ENCODE peak calls at places on chromosome 19, in seven cellular contexts. L is H9, M is IMR-90, N is neuronal stem cell, W is mesenchymal stem cell, J is H1, C is trophoblast cell. F is an unnamed sample.

GRCh38 chr19:7870571-7871279 is 3.5 kb downstream of the PRR36 start:
- DNase-seq in L (peak), M (no peak), N (peak), W (peak), J (peak), C (peak), F (peak)

GRCh38 chr19:39399684-39400465 is 6.8 kb upstream of the ZFP36 start:
- DNase-seq in L (no peak), M (no peak), N (no peak), W (no peak), J (no peak), C (peak), F (no peak)

GRCh38 chr19:40139533-40140287 is 49.0 kb upstream of the ZNF780A start:
- DNase-seq in L (no peak), M (peak), N (peak), W (peak), J (no peak), C (peak), F (peak)

GRCh38 chr19:2540646-2541454 is 64.9 kb downstream of the GADD45B start:
- DNase-seq in L (peak), M (peak), N (peak), W (peak), J (peak), C (peak), F (peak)

GRCh38 chr19:52191374-52191773 is 1.5 kb downstream of the PPP2R1A start:
- DNase-seq in L (no peak), M (no peak), N (no peak), W (no peak), J (no peak), C (no peak), F (no peak)

GRCh38 chr19:6017576-6017975 is 39.6 kb upstream of the RANBP3 start:
- DNase-seq in L (no peak), M (no peak), N (no peak), W (no peak), J (no peak), C (no peak), F (no peak)

GRCh38 chr19:988081-988480 is 3.9 kb downstream of the WDR18 start:
- DNase-seq in L (no peak), M (no peak), N (no peak), W (no peak), J (no peak), C (no peak), F (no peak)

GRCh38 chr19:2039959-2040646 is 10.9 kb downstream of the MKNK2 start:
- DNase-seq in L (no peak), M (no peak), N (no peak), W (no peak), J (no peak), C (no peak), F (no peak)

GRCh38 chr19:38741670-38742069 is 2.6 kb downstream of the CAPN12 start:
- DNase-seq in L (no peak), M (no peak), N (no peak), W (no peak), J (no peak), C (no peak), F (no peak)

GRCh38 chr19:3350014-3350663 is 16.2 kb upstream of the NFIC start:
- DNase-seq in L (no peak), M (peak), N (no peak), W (no peak), J (no peak), C (no peak), F (no peak)

GRCh38 chr19:38869160-38869835 is 8.8 kb downstream of the RINL start:
- DNase-seq in L (peak), M (no peak), N (no peak), W (no peak), J (no peak), C (no peak), F (peak)

GRCh38 chr19:56942749-56943148 is 102.2 kb upstream of the PEG3 start:
- DNase-seq in L (peak), M (no peak), N (peak), W (no peak), J (no peak), C (peak), F (peak)

GRCh38 chr19:3855321-3855720 is 13.5 kb downstream of the ZFR2 start:
- DNase-seq in L (no peak), M (no peak), N (no peak), W (no peak), J (no peak), C (peak), F (no peak)

GRCh38 chr19:3275068-3275582 is 50.7 kb downstream of the CELF5 start:
- DNase-seq in L (peak), M (no peak), N (peak), W (peak), J (peak), C (no peak), F (peak)

GRCh38 chr19:37902668-37903067 is 3.7 kb downstream of the WDR87 start:
- DNase-seq in L (peak), M (peak), N (peak), W (peak), J (peak), C (peak), F (peak)

GRCh38 chr19:14265285-14266036 is 59.5 kb upstream of the ADGRL1 start:
- DNase-seq in L (peak), M (no peak), N (no peak), W (no peak), J (no peak), C (no peak), F (peak)
- H2BK5ac ChIP-seq in L (no peak), M (no peak), N (peak), W (no peak), J (no peak), C (no peak), F (peak)

DNA sequence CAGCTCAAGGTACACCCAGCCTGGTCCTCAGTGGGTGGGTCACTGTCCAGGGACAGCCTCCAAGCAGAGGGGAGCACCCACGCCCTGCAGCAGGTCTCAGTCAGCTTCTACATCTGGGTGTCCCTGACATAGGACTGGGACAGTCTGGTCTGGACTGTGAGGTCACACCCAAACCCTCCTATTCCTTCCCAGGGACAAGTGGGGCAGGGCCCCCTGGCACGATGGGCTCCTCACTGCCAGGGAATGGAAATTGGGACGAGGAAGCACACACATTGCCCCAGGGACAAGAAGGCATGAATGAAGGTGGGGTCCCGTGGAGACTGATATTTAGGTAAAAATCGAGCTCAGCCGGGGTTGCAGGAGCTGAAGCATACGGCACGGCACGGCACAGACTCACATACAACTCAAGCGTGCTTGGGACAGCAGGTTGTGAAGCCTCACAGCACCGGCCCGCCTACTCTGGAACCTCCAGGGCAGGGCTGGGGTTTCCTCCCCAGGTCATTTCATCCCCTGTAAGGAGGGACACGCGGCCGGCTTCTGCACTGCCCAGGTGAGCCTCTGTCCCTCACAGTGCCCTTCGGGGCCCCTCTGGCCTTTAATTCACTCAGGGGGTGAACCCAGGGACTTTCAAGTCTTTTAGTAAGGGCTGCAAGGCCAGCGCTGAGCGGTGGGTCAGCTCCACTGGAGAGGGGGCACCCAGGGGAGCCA is 3.5 kb downstream of the PNMA8B start:
- DNase-seq in L (no peak), M (no peak), N (no peak), W (no peak), J (no peak), C (no peak), F (no peak)
- H2AK5ac ChIP-seq in L (no peak), M (no peak), N (peak), W (no peak), J (peak), C (no peak), F (no peak)

GRCh38 chr19:32418155-32418554 is 12.6 kb downstream of the DPY19L3 start:
- DNase-seq in L (no peak), M (no peak), N (no peak), W (no peak), J (no peak), C (no peak), F (no peak)
- H2BK5ac ChIP-seq in L (no peak), M (no peak), N (no peak), W (no peak), J (no peak), C (no peak), F (no peak)

GRCh38 chr19:42343344-42344110 is 18.1 kb downstream of the MEGF8 start:
- DNase-seq in L (peak), M (no peak), N (no peak), W (no peak), J (no peak), C (no peak), F (peak)
- H2AK5ac ChIP-seq in L (no peak), M (no peak), N (no peak), W (no peak), J (no peak), C (no peak), F (no peak)

DNA sequence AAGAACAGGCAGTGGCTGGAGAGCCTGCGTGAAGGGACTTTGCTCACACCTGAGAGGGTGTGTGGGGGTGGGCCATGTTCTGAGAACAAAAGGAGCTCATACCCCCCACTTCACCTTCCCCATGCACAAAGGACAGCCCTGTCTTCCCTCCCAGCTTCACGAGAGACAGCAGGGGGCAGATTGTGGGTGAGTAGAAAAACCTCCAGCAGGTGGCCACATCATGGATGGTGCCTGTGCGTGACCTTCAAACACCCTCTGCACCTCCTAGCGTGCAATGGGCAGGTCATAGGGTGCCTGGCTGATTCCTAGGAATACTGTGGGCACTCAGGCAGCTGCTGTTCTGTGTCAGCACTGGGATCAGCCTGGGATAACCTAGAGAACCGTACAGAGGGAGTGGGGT is 36.3 kb upstream of the PSG9 start:
- DNase-seq in L (no peak), M (no peak), N (no peak), W (no peak), J (no peak), C (no peak), F (no peak)
- H2BK5ac ChIP-seq in L (no peak), M (no peak), N (no peak), W (no peak), J (no peak), C (no peak), F (no peak)

DNA sequence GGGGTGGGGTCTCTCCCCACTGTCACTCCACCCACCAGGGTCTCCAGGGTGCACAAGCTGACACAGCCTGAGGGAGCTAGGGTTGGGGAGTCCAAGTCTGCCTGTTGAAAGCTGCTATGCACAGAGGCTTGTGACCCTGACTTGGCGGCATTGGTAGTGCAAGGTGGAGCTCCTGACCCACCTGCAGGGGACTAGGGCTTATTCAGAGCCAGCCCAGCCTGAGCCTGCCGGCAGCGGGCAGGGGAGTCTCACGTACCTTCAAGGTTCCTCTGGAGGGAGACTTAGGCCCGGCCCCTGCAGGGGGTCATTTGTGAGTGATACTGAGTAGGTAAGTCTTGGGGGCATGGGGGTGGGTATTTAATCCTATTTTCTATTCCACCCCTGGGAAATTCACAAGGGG is 4.7 kb downstream of the KCTD15 start:
- DNase-seq in L (no peak), M (no peak), N (no peak), W (no peak), J (no peak), C (no peak), F (no peak)
- H2AK5ac ChIP-seq in L (no peak), M (no peak), N (no peak), W (no peak), J (no peak), C (no peak), F (no peak)

F was measured in mesendoderm.